ENCODE peak calls at places on chromosomes 7 and 10, in eight cellular contexts. G is heart right ventricle, C is lower lobe of right lung, I is tibial artery, D is heart left ventricle, K is upper lobe of right lung, P is MM.1S, U is adrenal gland. E is an unnamed sample. For H3K27me3, the result is how much of the 10 kb centered on the place peaks cover.

GRCh38 chr7:85423209-85423895 is 236.5 kb upstream of the SEMA3D start:
- DNase-seq in P (no peak), C (no peak), G (no peak), K (no peak), I (no peak), D (no peak), U (no peak), E (peak)

GRCh38 chr10:21517134-21517982 is 8.1 kb downstream of the SKIDA1 start:
- DNase-seq in D (peak), I (peak), P (peak), G (peak), U (peak), K (peak), C (peak), E (no peak)

GRCh38 chr7:30091431-30092386 is 43.1 kb upstream of the MTURN start:
- DNase-seq in K (no peak), U (no peak), P (no peak), C (no peak), D (no peak), I (no peak), G (no peak), E (no peak)

GRCh38 chr7:47803846-47804245 is 144.4 kb downstream of the PKD1L1 start:
- DNase-seq in K (no peak), D (no peak), I (no peak), C (no peak), U (no peak), P (no peak), G (no peak), E (no peak)

GRCh38 chr7:120445276-120445675 is 172.3 kb downstream of the KCND2 start:
- DNase-seq in K (no peak), D (no peak), U (no peak), C (no peak), P (no peak), G (no peak), I (no peak), E (no peak)

GRCh38 chr7:150871601-150872000 is 19.3 kb downstream of the AOC1 start:
- DNase-seq in G (no peak), C (no peak), D (no peak), P (no peak), U (no peak), K (no peak), I (no peak), E (no peak)

GRCh38 chr7:37229381-37229780 is 219.3 kb downstream of the ELMO1 start:
- DNase-seq in U (no peak), C (no peak), K (no peak), D (no peak), G (no peak), I (no peak), P (no peak), E (no peak)

GRCh38 chr7:155291045-155291530 is 6.6 kb upstream of the INSIG1 start:
- DNase-seq in D (no peak), U (peak), P (no peak), G (no peak), C (peak), I (no peak), K (peak), E (peak)

GRCh38 chr7:99002146-99002826 is 124.0 kb downstream of the TRRAP start:
- DNase-seq in I (no peak), K (no peak), C (no peak), D (no peak), U (no peak), G (no peak), P (no peak), E (no peak)

GRCh38 chr10:36779238-36779846 is 346.1 kb upstream of the ANKRD30A start:
- DNase-seq in G (peak), K (no peak), P (no peak), I (no peak), C (no peak), D (peak), U (peak), E (no peak)

GRCh38 chr10:110488124-110488681 is 9.5 kb upstream of the DUSP5 start:
- DNase-seq in P (no peak), U (peak), C (no peak), G (no peak), D (no peak), K (no peak), I (no peak), E (no peak)

GRCh38 chr7:1693991-1694524 is 24.0 kb downstream of the ELFN1 start:
- DNase-seq in G (no peak), U (peak), C (peak), P (no peak), K (peak), D (no peak), I (peak), E (peak)
- H3K27me3 ChIP-seq in G (under half), U (under half), C (under half), P (half or more), K (under half), D (under half), I (under half), E (under half)

DNA sequence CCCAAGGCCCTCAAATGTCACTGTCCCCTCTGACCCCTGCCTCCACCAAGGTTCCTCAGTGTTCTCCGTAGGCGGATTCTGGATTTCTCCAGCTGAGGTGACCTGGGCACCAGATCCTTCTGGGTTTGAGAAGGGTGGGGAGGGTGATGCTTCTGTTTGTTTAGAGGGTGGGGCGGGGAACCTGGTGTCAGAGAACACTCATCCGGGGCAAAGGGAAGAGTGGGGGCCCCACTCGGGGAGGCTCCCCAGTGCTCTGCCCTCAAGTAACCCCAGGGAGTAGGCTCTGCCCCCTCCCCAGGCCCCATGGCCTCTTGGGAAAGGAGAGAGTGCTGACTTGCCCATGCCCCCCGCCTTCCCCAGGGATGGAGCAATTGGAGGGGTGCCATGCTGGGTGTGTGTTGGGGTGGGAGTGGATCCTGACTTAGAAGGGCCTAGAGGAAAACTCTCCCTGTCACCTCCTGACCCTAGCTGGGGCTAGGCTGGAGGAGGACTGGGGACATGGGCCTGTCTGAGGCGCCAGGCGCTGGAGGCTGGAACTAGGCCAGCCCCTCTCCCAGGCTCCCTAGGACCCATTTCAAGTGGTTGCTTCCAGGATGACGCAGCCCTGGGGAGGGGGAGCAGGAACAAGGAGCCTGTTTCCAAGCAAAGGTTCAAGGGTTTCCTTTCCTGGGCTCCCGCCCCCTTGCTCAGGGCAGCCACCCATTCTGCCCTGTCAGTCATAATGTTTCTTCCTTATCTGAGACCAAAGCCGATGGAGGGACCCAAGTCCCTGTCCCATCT is 27.9 kb downstream of the KAZALD1 start:
- DNase-seq in C (no peak), K (no peak), D (no peak), P (no peak), U (no peak), G (no peak), I (no peak), E (no peak)
- H3K27me3 ChIP-seq in C (half or more), K (half or more), D (under half), P (half or more), U (half or more), G (half or more), I (under half), E (half or more)

GRCh38 chr10:130801784-130802183 is 509.7 kb downstream of the TCERG1L start:
- DNase-seq in K (peak), I (no peak), U (no peak), C (no peak), P (no peak), G (no peak), D (no peak), E (no peak)

GRCh38 chr10:130802301-130802700 is 509.2 kb downstream of the TCERG1L start:
- DNase-seq in U (no peak), P (no peak), D (no peak), C (no peak), G (no peak), K (peak), I (no peak), E (no peak)

GRCh38 chr10:130799532-130799931 is 512.0 kb downstream of the TCERG1L start:
- DNase-seq in G (no peak), I (no peak), D (no peak), K (peak), P (no peak), U (peak), C (no peak), E (no peak)

GRCh38 chr10:130801276-130801675 is 510.2 kb downstream of the TCERG1L start:
- DNase-seq in I (no peak), C (no peak), P (no peak), U (no peak), G (no peak), K (peak), D (no peak), E (no peak)

GRCh38 chr10:130800281-130800680 is 511.2 kb downstream of the TCERG1L start:
- DNase-seq in U (no peak), I (no peak), G (no peak), C (no peak), K (no peak), D (no peak), P (no peak), E (no peak)
- H3K27me3 ChIP-seq in U (under half), I (under half), G (under half), C (under half), K (under half), D (under half), P (under half), E (under half)

GRCh38 chr7:151886783-151887182 is 9.9 kb upstream of the PRKAG2 start:
- DNase-seq in G (no peak), U (no peak), D (no peak), C (no peak), K (no peak), I (peak), P (no peak), E (no peak)

GRCh38 chr7:151882734-151883133 is 5.8 kb upstream of the PRKAG2 start:
- DNase-seq in U (no peak), P (no peak), D (no peak), K (peak), G (no peak), I (peak), C (no peak), E (no peak)

GRCh38 chr7:151883872-151884271 is 7.0 kb upstream of the PRKAG2 start:
- DNase-seq in K (peak), U (no peak), D (no peak), I (peak), P (no peak), G (no peak), C (no peak), E (no peak)

GRCh38 chr7:151884276-151885201 is 7.6 kb upstream of the PRKAG2 start:
- DNase-seq in U (no peak), C (no peak), I (no peak), P (no peak), D (no peak), G (no peak), K (peak), E (no peak)

GRCh38 chr7:151885202-151885580 is 8.3 kb upstream of the PRKAG2 start:
- DNase-seq in U (no peak), K (no peak), I (peak), P (no peak), C (no peak), G (no peak), D (no peak), E (no peak)
- H3K27me3 ChIP-seq in U (under half), K (under half), I (under half), P (half or more), C (under half), G (under half), D (under half), E (under half)